ENCODE peak calls at places on chromosomes 6 and 20, in seven cellular contexts. V, A, C, R, E, D and O are unnamed samples.
A peak's percentile ranks its signal among the peaks of the same experiment; 100 is the strongest.

GRCh38 chr6:156828280-156828703 is 51.1 kb downstream of the ARID1B start:
- DNase-seq in R (no peak), C (no peak), D (no peak), A (no peak), E (peak; percentile 46), V (peak; percentile 39), O (peak; percentile 57)

GRCh38 chr6:144378437-144378836 is 93.3 kb downstream of the UTRN start:
- DNase-seq in V (no peak), A (no peak), E (no peak), D (no peak), C (no peak), R (no peak), O (no peak)

GRCh38 chr6:141829566-141829965 is 303.2 kb upstream of the GJE1 start:
- DNase-seq in E (no peak), A (no peak), R (no peak), V (peak; percentile 10), C (no peak), D (no peak), O (no peak)

GRCh38 chr6:19205076-19205475 is 632.1 kb upstream of the ID4 start:
- DNase-seq in E (no peak), R (no peak), A (no peak), C (no peak), D (no peak), V (no peak), O (no peak)

GRCh38 chr6:127481081-127481480 is 21.9 kb upstream of the KIAA0408 start:
- DNase-seq in C (no peak), R (no peak), D (no peak), A (no peak), V (no peak), E (no peak), O (no peak)

GRCh38 chr6:139757766-139758655 is 383.6 kb upstream of the CITED2 start:
- DNase-seq in E (no peak), A (no peak), R (no peak), D (no peak), C (no peak), V (no peak), O (no peak)

GRCh38 chr6:106972500-106972899 is 2.0 kb downstream of the CD24 start:
- DNase-seq in D (no peak), E (no peak), A (peak; percentile 37), V (no peak), R (no peak), C (no peak), O (no peak)

GRCh38 chr20:31815408-31816188 is 3.6 kb upstream of the MYLK2 start:
- DNase-seq in C (no peak), V (no peak), R (no peak), E (no peak), D (no peak), A (peak; percentile 62), O (no peak)

GRCh38 chr6:149821492-149821891 is 42.7 kb downstream of the LRP11 start:
- DNase-seq in D (no peak), E (peak; percentile 33), A (no peak), C (no peak), V (no peak), R (no peak), O (no peak)

GRCh38 chr20:59151391-59151790 is 12.2 kb upstream of the ZNF831 start:
- DNase-seq in A (no peak), R (no peak), C (no peak), D (no peak), E (no peak), V (no peak), O (no peak)

DNA sequence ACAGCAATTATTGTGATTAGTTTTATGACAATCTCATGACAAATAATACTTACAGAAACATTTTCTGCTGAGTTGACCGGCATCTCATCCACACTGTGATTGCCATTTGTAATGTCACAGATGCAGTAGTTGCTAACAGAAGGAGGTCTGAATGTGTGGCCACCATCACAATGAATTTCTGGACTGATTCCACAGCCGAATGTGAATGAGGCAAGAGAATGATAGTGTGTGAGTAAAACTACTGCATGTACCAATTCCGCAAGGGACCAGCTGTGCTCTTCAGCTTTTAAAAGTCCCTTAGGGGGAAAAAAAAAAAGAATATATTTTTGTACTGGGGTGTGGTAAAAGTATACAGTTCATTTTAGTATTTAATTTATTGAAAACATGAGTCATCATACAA is 96.2 kb downstream of the SESN1 start:
- DNase-seq in E (no peak), R (no peak), A (no peak), V (no peak), D (no peak), C (no peak), O (no peak)
- TF ChIP-seq JUND in E (no peak), R (no peak), A (no peak), V (no peak), D (no peak), C (no peak), O (no peak)

DNA sequence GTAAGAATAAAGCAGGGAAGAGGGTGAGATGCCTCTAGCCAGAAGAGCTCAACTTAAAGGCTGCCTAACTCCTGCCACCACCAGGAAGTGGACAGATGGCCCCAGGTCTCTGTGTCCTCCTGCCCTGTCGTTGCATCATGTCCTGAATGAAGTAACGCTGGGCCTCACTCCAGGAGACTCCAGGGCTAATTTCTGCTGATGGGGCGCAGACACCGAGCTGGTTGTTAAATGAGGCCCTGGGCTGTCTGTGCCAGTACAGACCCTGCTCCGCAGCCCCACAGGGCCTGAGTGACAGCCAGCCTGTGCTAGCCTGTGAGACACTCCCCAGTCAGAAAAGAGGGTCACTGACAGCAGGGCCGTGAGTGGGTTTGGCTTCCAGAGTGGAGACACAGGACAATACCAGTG is 6.5 kb downstream of the IP6K3 start:
- DNase-seq in C (no peak), D (no peak), A (no peak), V (peak; percentile 45), R (no peak), E (no peak), O (no peak)
- TF ChIP-seq JUND in C (no peak), D (no peak), A (no peak), V (no peak), R (no peak), E (peak; percentile 50), O (no peak)

GRCh38 chr6:75612434-75612833 is 10.8 kb downstream of the SENP6 start:
- DNase-seq in A (no peak), E (no peak), R (no peak), D (no peak), C (no peak), V (no peak), O (no peak)

GRCh38 chr6:75612921-75613534 is 11.3 kb downstream of the SENP6 start:
- DNase-seq in R (no peak), C (no peak), E (no peak), D (no peak), A (no peak), V (peak; percentile 10), O (no peak)

GRCh38 chr6:75609639-75610590 is 8.2 kb downstream of the SENP6 start:
- DNase-seq in C (no peak), R (no peak), E (no peak), V (no peak), D (no peak), A (no peak), O (no peak)

GRCh38 chr6:75611702-75612375 is 10.2 kb downstream of the SENP6 start:
- DNase-seq in V (no peak), C (no peak), D (no peak), E (no peak), A (no peak), R (no peak), O (no peak)

GRCh38 chr6:75611011-75611701 is 9.5 kb downstream of the SENP6 start:
- DNase-seq in A (no peak), V (no peak), E (no peak), R (no peak), D (no peak), C (no peak), O (no peak)
- TF ChIP-seq JUND in A (no peak), V (no peak), E (no peak), R (no peak), D (no peak), C (no peak), O (no peak)

GRCh38 chr6:12279322-12280098 is 10.7 kb upstream of the EDN1 start:
- DNase-seq in A (no peak), C (no peak), R (no peak), E (no peak), V (no peak), D (no peak), O (no peak)

GRCh38 chr6:12277401-12277800 is 12.8 kb upstream of the EDN1 start:
- DNase-seq in C (no peak), V (no peak), E (no peak), D (no peak), R (no peak), A (no peak), O (no peak)

GRCh38 chr6:12278915-12279314 is 11.2 kb upstream of the EDN1 start:
- DNase-seq in E (no peak), C (no peak), R (no peak), V (no peak), D (no peak), A (no peak), O (no peak)

GRCh38 chr6:12275084-12275483 is 15.1 kb upstream of the EDN1 start:
- DNase-seq in V (no peak), E (peak; percentile 44), R (no peak), C (no peak), D (no peak), A (no peak), O (no peak)

DNA sequence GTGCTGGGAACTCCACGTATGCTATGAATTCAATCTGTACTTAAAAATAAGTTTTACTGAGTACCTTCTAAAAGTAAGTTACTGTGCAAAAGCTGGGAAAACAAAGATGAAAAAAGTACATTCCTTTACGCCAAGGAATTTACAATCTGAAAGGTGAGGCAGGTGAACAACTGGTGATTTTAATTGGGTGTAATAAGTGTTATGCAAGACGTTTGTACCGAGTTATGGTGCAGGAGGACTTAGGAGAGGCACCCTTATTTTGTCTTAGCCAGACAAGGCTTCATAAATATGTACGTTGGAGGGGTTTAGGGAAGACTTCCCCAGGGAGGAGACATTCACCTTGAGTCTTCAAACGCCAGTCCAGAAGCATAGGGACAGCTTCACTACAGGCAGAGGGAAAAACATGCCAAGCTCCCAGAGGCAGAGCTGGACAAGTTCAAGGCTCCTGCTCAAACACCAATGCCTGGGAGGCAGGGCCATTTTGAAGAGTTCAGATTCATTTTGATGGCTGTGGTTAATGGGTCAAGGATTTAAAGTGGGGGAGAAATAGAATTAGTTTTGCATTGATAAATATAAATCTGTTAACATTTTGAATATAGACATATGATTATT is 13.7 kb upstream of the EDN1 start:
- DNase-seq in C (no peak), D (no peak), E (no peak), R (no peak), V (no peak), A (no peak), O (no peak)
- TF ChIP-seq JUND in C (no peak), D (no peak), E (no peak), R (no peak), V (no peak), A (no peak), O (no peak)